ENCODE peak calls at places on chromosomes 16 and 17, in five cellular contexts. One of them, this sample, is unnamed.

GRCh38 chr16:88798772-88799455 is 4.7 kb upstream of the CDT1 start:
- DNase-seq in stomach: no peak
- DNase-seq in suprapubic skin: no peak
- DNase-seq in breast epithelium: no peak
- DNase-seq in transverse colon: no peak
- DNase-seq in this sample: no peak

GRCh38 chr16:12160249-12160648 is 183.7 kb downstream of the SNX29 start:
- DNase-seq in stomach: no peak
- DNase-seq in suprapubic skin: no peak
- DNase-seq in breast epithelium: no peak
- DNase-seq in transverse colon: no peak
- DNase-seq in this sample: no peak

GRCh38 chr16:78127130-78127529 is 27.7 kb downstream of the WWOX start:
- DNase-seq in stomach: no peak
- DNase-seq in suprapubic skin: no peak
- DNase-seq in breast epithelium: no peak
- DNase-seq in transverse colon: no peak
- DNase-seq in this sample: no peak

GRCh38 chr17:43599835-43600234 is 53.7 kb upstream of the ETV4 start:
- DNase-seq in stomach: no peak
- DNase-seq in suprapubic skin: no peak
- DNase-seq in breast epithelium: peak
- DNase-seq in transverse colon: no peak
- DNase-seq in this sample: no peak

GRCh38 chr17:72520665-72521303 is 400.0 kb downstream of the SOX9 start:
- DNase-seq in stomach: no peak
- DNase-seq in suprapubic skin: no peak
- DNase-seq in breast epithelium: no peak
- DNase-seq in transverse colon: no peak
- DNase-seq in this sample: no peak

GRCh38 chr16:14339694-14340093 is 268.6 kb downstream of the MRTFB start:
- DNase-seq in stomach: no peak
- DNase-seq in suprapubic skin: no peak
- DNase-seq in breast epithelium: no peak
- DNase-seq in transverse colon: no peak
- DNase-seq in this sample: no peak

GRCh38 chr16:55035037-55035436 is 104.4 kb downstream of the IRX5 start:
- DNase-seq in stomach: peak
- DNase-seq in suprapubic skin: peak
- DNase-seq in breast epithelium: no peak
- DNase-seq in transverse colon: no peak
- DNase-seq in this sample: peak

GRCh38 chr16:3920206-3920605 is 39.7 kb upstream of the CREBBP start:
- DNase-seq in stomach: no peak
- DNase-seq in suprapubic skin: peak
- DNase-seq in breast epithelium: no peak
- DNase-seq in transverse colon: no peak
- DNase-seq in this sample: no peak

GRCh38 chr17:79948918-79949645 is 86.6 kb downstream of the TBC1D16 start:
- DNase-seq in stomach: no peak
- DNase-seq in suprapubic skin: peak
- DNase-seq in breast epithelium: no peak
- DNase-seq in transverse colon: no peak
- DNase-seq in this sample: no peak

GRCh38 chr17:68613739-68614298 is 12.7 kb upstream of the FAM20A start:
- DNase-seq in stomach: no peak
- DNase-seq in suprapubic skin: no peak
- DNase-seq in breast epithelium: no peak
- DNase-seq in transverse colon: no peak
- DNase-seq in this sample: no peak

GRCh38 chr17:44965491-44966234 is 2.4 kb downstream of the C1QL1 start:
- DNase-seq in stomach: no peak
- DNase-seq in suprapubic skin: no peak
- DNase-seq in breast epithelium: no peak
- DNase-seq in transverse colon: no peak
- DNase-seq in this sample: no peak

GRCh38 chr17:56468840-56469239 is 124.7 kb upstream of the NOG start:
- DNase-seq in stomach: no peak
- DNase-seq in suprapubic skin: no peak
- DNase-seq in breast epithelium: no peak
- DNase-seq in transverse colon: no peak
- DNase-seq in this sample: no peak

GRCh38 chr17:73566905-73567782 is 77.1 kb downstream of the SDK2 start:
- DNase-seq in stomach: no peak
- DNase-seq in suprapubic skin: no peak
- DNase-seq in breast epithelium: peak
- DNase-seq in transverse colon: no peak
- DNase-seq in this sample: no peak

GRCh38 chr16:56408379-56409098 is 16.8 kb downstream of the AMFR start:
- DNase-seq in stomach: no peak
- DNase-seq in suprapubic skin: no peak
- DNase-seq in breast epithelium: no peak
- DNase-seq in transverse colon: peak
- DNase-seq in this sample: no peak

GRCh38 chr16:88566158-88566557 is 4.0 kb upstream of the ZC3H18 start:
- DNase-seq in stomach: no peak
- DNase-seq in suprapubic skin: no peak
- DNase-seq in breast epithelium: no peak
- DNase-seq in transverse colon: no peak
- DNase-seq in this sample: no peak

GRCh38 chr17:31537558-31537957 is 146.1 kb downstream of the RAB11FIP4 start:
- DNase-seq in stomach: peak
- DNase-seq in suprapubic skin: no peak
- DNase-seq in breast epithelium: peak
- DNase-seq in transverse colon: peak
- DNase-seq in this sample: no peak

GRCh38 chr16:57899771-57900661 is 70.9 kb downstream of the CNGB1 start:
- DNase-seq in stomach: peak
- DNase-seq in suprapubic skin: no peak
- DNase-seq in breast epithelium: peak
- DNase-seq in transverse colon: peak
- DNase-seq in this sample: no peak

GRCh38 chr16:71627631-71628236 is 1.8 kb downstream of the MARVELD3 start:
- DNase-seq in stomach: no peak
- DNase-seq in suprapubic skin: no peak
- DNase-seq in breast epithelium: no peak
- DNase-seq in transverse colon: peak
- DNase-seq in this sample: no peak

GRCh38 chr16:81553080-81553813 is 108.6 kb downstream of the CMIP start:
- DNase-seq in stomach: peak
- DNase-seq in suprapubic skin: no peak
- DNase-seq in breast epithelium: no peak
- DNase-seq in transverse colon: no peak
- DNase-seq in this sample: no peak

GRCh38 chr17:47694018-47694817 is at the start of gene TBKBP1:
- DNase-seq in stomach: no peak
- DNase-seq in suprapubic skin: no peak
- DNase-seq in breast epithelium: no peak
- DNase-seq in transverse colon: peak
- DNase-seq in this sample: no peak

GRCh38 chr17:7043544-7044268 is at the start of gene SLC16A11:
- DNase-seq in stomach: peak
- DNase-seq in suprapubic skin: peak
- DNase-seq in breast epithelium: no peak
- DNase-seq in transverse colon: peak
- DNase-seq in this sample: no peak

GRCh38 chr17:4604111-4604644 is 19.8 kb downstream of the SMTNL2 start:
- DNase-seq in stomach: peak
- DNase-seq in suprapubic skin: no peak
- DNase-seq in breast epithelium: peak
- DNase-seq in transverse colon: no peak
- DNase-seq in this sample: no peak

GRCh38 chr17:21201874-21202273 is 12.1 kb downstream of the TMEM11 start:
- DNase-seq in stomach: no peak
- DNase-seq in suprapubic skin: no peak
- DNase-seq in breast epithelium: no peak
- DNase-seq in transverse colon: no peak
- DNase-seq in this sample: no peak

GRCh38 chr16:77782694-77783093 is 5.7 kb upstream of the VAT1L start:
- DNase-seq in stomach: no peak
- DNase-seq in suprapubic skin: no peak
- DNase-seq in breast epithelium: no peak
- DNase-seq in transverse colon: no peak
- DNase-seq in this sample: no peak

GRCh38 chr16:66020642-66021041 is 345.8 kb upstream of the CDH5 start:
- DNase-seq in stomach: no peak
- DNase-seq in suprapubic skin: no peak
- DNase-seq in breast epithelium: no peak
- DNase-seq in transverse colon: no peak
- DNase-seq in this sample: no peak

GRCh38 chr17:16001498-16001897 is 1.9 kb downstream of the TTC19 start:
- DNase-seq in stomach: no peak
- DNase-seq in suprapubic skin: no peak
- DNase-seq in breast epithelium: no peak
- DNase-seq in transverse colon: no peak
- DNase-seq in this sample: no peak

GRCh38 chr17:39110435-39111136 is 40.9 kb downstream of the PLXDC1 start:
- DNase-seq in stomach: peak
- DNase-seq in suprapubic skin: no peak
- DNase-seq in breast epithelium: no peak
- DNase-seq in transverse colon: no peak
- DNase-seq in this sample: no peak

GRCh38 chr17:69437475-69437874 is 23.0 kb downstream of the MAP2K6 start:
- DNase-seq in stomach: no peak
- DNase-seq in suprapubic skin: no peak
- DNase-seq in breast epithelium: no peak
- DNase-seq in transverse colon: no peak
- DNase-seq in this sample: no peak

DNA sequence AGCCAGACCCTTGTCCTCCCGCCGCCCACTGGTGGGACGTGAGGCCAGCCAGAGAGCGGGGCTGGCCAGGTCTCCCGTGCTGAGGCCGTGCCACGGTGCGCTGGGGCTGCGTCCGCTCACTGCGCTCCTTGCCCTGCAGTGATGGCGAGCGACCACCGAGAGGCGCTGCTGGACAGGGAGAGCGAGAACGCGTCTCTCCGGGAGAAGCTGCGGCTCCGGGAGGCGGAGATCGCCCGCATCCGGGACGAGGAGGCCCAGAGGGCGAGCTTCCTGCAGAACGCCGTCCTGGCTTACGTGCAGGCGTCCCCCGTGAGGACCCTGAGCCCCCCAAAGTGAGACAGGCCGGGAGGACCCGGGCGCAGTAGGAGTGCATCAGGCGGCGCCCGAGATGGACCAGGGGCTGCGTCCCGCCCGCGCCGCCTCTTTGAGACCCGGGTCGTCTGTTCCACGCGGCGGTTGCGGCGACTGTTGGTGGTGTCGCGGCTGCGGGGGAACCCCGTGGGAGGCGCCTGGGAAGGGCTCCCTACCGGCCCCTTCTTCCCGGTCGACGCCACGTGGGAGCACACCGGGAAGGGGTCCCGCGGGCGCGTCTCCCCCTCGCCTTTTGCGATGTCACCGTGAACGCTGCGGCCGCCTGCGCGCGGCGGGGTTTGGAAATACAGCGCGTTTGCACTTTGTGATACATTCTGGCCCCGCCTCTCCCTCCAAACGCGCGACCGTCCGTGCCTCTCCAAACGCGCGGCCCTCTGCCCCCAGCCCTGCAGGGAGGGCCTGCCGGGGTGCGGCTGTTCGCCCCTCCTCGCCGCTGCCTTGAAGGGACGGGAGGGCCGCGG is 792 bp upstream of the RAC3 start:
- DNase-seq in stomach: peak
- DNase-seq in suprapubic skin: peak
- DNase-seq in breast epithelium: peak
- DNase-seq in transverse colon: peak
- DNase-seq in this sample: no peak
- TF ChIP-seq POLR2AphosphoS5 in stomach: peak
- TF ChIP-seq POLR2AphosphoS5 in suprapubic skin: no peak
- TF ChIP-seq POLR2AphosphoS5 in breast epithelium: peak
- TF ChIP-seq POLR2AphosphoS5 in transverse colon: peak
- TF ChIP-seq POLR2AphosphoS5 in this sample: peak

DNA sequence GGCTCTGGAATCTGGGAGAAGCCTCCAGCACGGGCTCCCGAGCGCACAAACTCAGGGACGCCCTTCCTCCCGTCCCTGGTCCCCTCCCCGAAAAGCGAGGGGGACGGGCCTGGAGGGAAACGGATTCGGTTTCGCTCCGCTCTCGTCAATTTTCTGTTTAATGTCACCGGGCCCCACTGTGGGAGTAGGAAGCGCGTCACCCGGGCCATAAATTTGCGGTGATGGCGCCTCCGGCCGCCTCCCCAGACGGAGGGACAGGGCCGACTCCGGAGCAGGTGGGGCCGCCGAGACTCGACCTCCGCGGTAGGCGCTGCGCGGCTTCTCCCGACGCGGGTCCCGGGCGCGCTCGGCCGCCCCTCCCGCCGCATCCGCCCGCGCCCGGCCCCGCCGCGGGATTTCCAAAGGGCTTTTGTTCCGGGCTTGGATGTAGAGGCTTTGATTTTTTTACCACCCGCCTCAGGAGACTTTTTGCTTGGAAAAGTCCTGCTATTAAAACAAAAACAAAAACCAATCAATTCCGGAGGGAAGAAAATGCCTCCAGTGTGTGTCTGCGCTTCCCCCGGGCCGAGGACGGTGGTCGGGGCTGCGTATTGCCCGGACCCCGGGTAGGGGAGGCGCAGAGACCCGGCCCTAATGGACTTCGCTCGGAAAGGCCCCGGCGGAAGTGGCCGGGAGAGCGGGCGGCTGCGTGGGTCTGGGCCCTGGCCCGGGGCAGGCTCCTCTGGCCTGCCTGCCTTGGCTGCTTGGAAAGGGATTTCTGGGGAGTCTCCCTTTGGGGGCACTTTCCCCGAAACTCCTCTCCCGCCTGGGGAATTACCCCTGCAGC is 7.8 kb upstream of the BAHCC1 start:
- DNase-seq in stomach: peak
- DNase-seq in suprapubic skin: no peak
- DNase-seq in breast epithelium: no peak
- DNase-seq in transverse colon: peak
- DNase-seq in this sample: no peak
- TF ChIP-seq POLR2A in stomach: no peak
- TF ChIP-seq POLR2A in suprapubic skin: no peak
- TF ChIP-seq POLR2A in breast epithelium: peak
- TF ChIP-seq POLR2A in transverse colon: peak
- TF ChIP-seq POLR2A in this sample: no peak

GRCh38 chr16:87367556-87367955 is 16.0 kb downstream of the FBXO31 start:
- DNase-seq in stomach: no peak
- DNase-seq in suprapubic skin: no peak
- DNase-seq in breast epithelium: no peak
- DNase-seq in transverse colon: no peak
- DNase-seq in this sample: no peak

GRCh38 chr16:87368029-87368765 is 15.4 kb downstream of the FBXO31 start:
- DNase-seq in stomach: no peak
- DNase-seq in suprapubic skin: no peak
- DNase-seq in breast epithelium: no peak
- DNase-seq in transverse colon: no peak
- DNase-seq in this sample: no peak

GRCh38 chr16:87366930-87367329 is 16.6 kb downstream of the FBXO31 start:
- DNase-seq in stomach: no peak
- DNase-seq in suprapubic skin: no peak
- DNase-seq in breast epithelium: no peak
- DNase-seq in transverse colon: no peak
- DNase-seq in this sample: no peak

GRCh38 chr16:87365021-87365713 is 18.4 kb downstream of the FBXO31 start:
- DNase-seq in stomach: no peak
- DNase-seq in suprapubic skin: no peak
- DNase-seq in breast epithelium: no peak
- DNase-seq in transverse colon: no peak
- DNase-seq in this sample: no peak

GRCh38 chr16:87366288-87366687 is 17.3 kb downstream of the FBXO31 start:
- DNase-seq in stomach: peak
- DNase-seq in suprapubic skin: no peak
- DNase-seq in breast epithelium: no peak
- DNase-seq in transverse colon: peak
- DNase-seq in this sample: no peak
- TF ChIP-seq POLR2AphosphoS5 in stomach: no peak
- TF ChIP-seq POLR2AphosphoS5 in suprapubic skin: no peak
- TF ChIP-seq POLR2AphosphoS5 in breast epithelium: no peak
- TF ChIP-seq POLR2AphosphoS5 in transverse colon: no peak
- TF ChIP-seq POLR2AphosphoS5 in this sample: no peak

GRCh38 chr16:29900102-29900887 is at the start of gene ASPHD1:
- DNase-seq in stomach: peak
- DNase-seq in suprapubic skin: no peak
- DNase-seq in breast epithelium: peak
- DNase-seq in transverse colon: no peak
- DNase-seq in this sample: no peak
- TF ChIP-seq POLR2A in stomach: no peak
- TF ChIP-seq POLR2A in suprapubic skin: no peak
- TF ChIP-seq POLR2A in breast epithelium: no peak
- TF ChIP-seq POLR2A in transverse colon: no peak
- TF ChIP-seq POLR2A in this sample: no peak